ENCODE peak calls at places on chromosomes 4 and X, in five cellular contexts. One of them, this sample, is unnamed.

GRCh38 chrX:25295466-25295865 is 279.7 kb upstream of the ARX start:
- DNase-seq in NCI-H1694: no peak
- DNase-seq in HS-5: no peak
- DNase-seq in NCI-H1092 treated with DMSO at 0.1 percent for 48 hours: no peak
- DNase-seq in putamen: no peak
- DNase-seq in this sample: no peak

GRCh38 chrX:152028611-152029010 is 54.1 kb upstream of the GABRE start:
- DNase-seq in HS-5: no peak
- DNase-seq in NCI-H1092 treated with DMSO at 0.1 percent for 48 hours: no peak
- DNase-seq in putamen: no peak
- DNase-seq in NCI-H1694: no peak
- DNase-seq in this sample: no peak

GRCh38 chrX:138877746-138878145 is 166.2 kb upstream of the FGF13 start:
- DNase-seq in NCI-H1092 treated with DMSO at 0.1 percent for 48 hours: no peak
- DNase-seq in putamen: no peak
- DNase-seq in HS-5: peak; percentile 33
- DNase-seq in NCI-H1694: no peak
- DNase-seq in this sample: no peak

GRCh38 chr4:139553751-139554670 is 2.0 kb downstream of the SETD7 start:
- DNase-seq in putamen: no peak
- DNase-seq in NCI-H1092 treated with DMSO at 0.1 percent for 48 hours: no peak
- DNase-seq in HS-5: no peak
- DNase-seq in NCI-H1694: no peak
- DNase-seq in this sample: no peak

GRCh38 chrX:25005382-25006185 is 10.2 kb downstream of the ARX start:
- DNase-seq in NCI-H1092 treated with DMSO at 0.1 percent for 48 hours: no peak
- DNase-seq in NCI-H1694: no peak
- DNase-seq in HS-5: no peak
- DNase-seq in putamen: no peak
- DNase-seq in this sample: no peak

GRCh38 chr4:156638925-156639605 is 332.5 kb downstream of the PDGFC start:
- DNase-seq in NCI-H1694: peak; percentile 19
- DNase-seq in putamen: no peak
- DNase-seq in NCI-H1092 treated with DMSO at 0.1 percent for 48 hours: no peak
- DNase-seq in HS-5: no peak
- DNase-seq in this sample: no peak

GRCh38 chr4:128863314-128864075 is 54.0 kb downstream of the JADE1 start:
- DNase-seq in NCI-H1092 treated with DMSO at 0.1 percent for 48 hours: peak; percentile 39
- DNase-seq in NCI-H1694: peak; percentile 28
- DNase-seq in HS-5: peak; percentile 32
- DNase-seq in putamen: peak; percentile 73
- DNase-seq in this sample: peak; percentile 46

GRCh38 chr4:1988327-1988724 is 20.4 kb downstream of the NELFA start:
- DNase-seq in NCI-H1694: no peak
- DNase-seq in NCI-H1092 treated with DMSO at 0.1 percent for 48 hours: no peak
- DNase-seq in HS-5: no peak
- DNase-seq in putamen: no peak
- DNase-seq in this sample: no peak

GRCh38 chrX:114472788-114473187 is 111.1 kb upstream of the HTR2C start:
- DNase-seq in NCI-H1092 treated with DMSO at 0.1 percent for 48 hours: no peak
- DNase-seq in HS-5: no peak
- DNase-seq in NCI-H1694: no peak
- DNase-seq in putamen: no peak
- DNase-seq in this sample: no peak

GRCh38 chrX:103640401-103641155 is 11.8 kb downstream of the TCEAL1 start:
- DNase-seq in NCI-H1092 treated with DMSO at 0.1 percent for 48 hours: no peak
- DNase-seq in putamen: no peak
- DNase-seq in HS-5: no peak
- DNase-seq in NCI-H1694: no peak
- DNase-seq in this sample: no peak

GRCh38 chr4:5858020-5858769 is 34.7 kb downstream of the CRMP1 start:
- DNase-seq in NCI-H1092 treated with DMSO at 0.1 percent for 48 hours: no peak
- DNase-seq in NCI-H1694: no peak
- DNase-seq in HS-5: no peak
- DNase-seq in putamen: no peak
- DNase-seq in this sample: no peak

GRCh38 chr4:5816851-5817375 is 76.0 kb downstream of the CRMP1 start:
- DNase-seq in NCI-H1694: no peak
- DNase-seq in NCI-H1092 treated with DMSO at 0.1 percent for 48 hours: no peak
- DNase-seq in HS-5: no peak
- DNase-seq in putamen: no peak
- DNase-seq in this sample: no peak

GRCh38 chrX:153861733-153862300 is 24.2 kb downstream of the L1CAM start:
- DNase-seq in HS-5: no peak
- DNase-seq in NCI-H1092 treated with DMSO at 0.1 percent for 48 hours: no peak
- DNase-seq in NCI-H1694: peak; percentile 59
- DNase-seq in putamen: no peak
- DNase-seq in this sample: no peak

GRCh38 chr4:80035336-80035735 is 37.7 kb downstream of the ANTXR2 start:
- DNase-seq in NCI-H1694: no peak
- DNase-seq in NCI-H1092 treated with DMSO at 0.1 percent for 48 hours: no peak
- DNase-seq in HS-5: no peak
- DNase-seq in putamen: no peak
- DNase-seq in this sample: no peak

GRCh38 chr4:90057091-90057490 is 70.1 kb upstream of the CCSER1 start:
- DNase-seq in putamen: no peak
- DNase-seq in HS-5: no peak
- DNase-seq in NCI-H1092 treated with DMSO at 0.1 percent for 48 hours: no peak
- DNase-seq in NCI-H1694: no peak
- DNase-seq in this sample: no peak

GRCh38 chrX:94123062-94123461 is 449.1 kb downstream of the FAM133A start:
- DNase-seq in putamen: no peak
- DNase-seq in NCI-H1092 treated with DMSO at 0.1 percent for 48 hours: no peak
- DNase-seq in NCI-H1694: no peak
- DNase-seq in HS-5: no peak
- DNase-seq in this sample: no peak

GRCh38 chr4:10982305-10982704 is 297.7 kb upstream of the CLNK start:
- DNase-seq in NCI-H1092 treated with DMSO at 0.1 percent for 48 hours: no peak
- DNase-seq in NCI-H1694: no peak
- DNase-seq in HS-5: no peak
- DNase-seq in putamen: no peak
- DNase-seq in this sample: no peak

GRCh38 chrX:1462596-1463251 is 10.0 kb upstream of the ASMTL start:
- DNase-seq in putamen: no peak
- DNase-seq in NCI-H1694: no peak
- DNase-seq in NCI-H1092 treated with DMSO at 0.1 percent for 48 hours: no peak
- DNase-seq in HS-5: no peak
- DNase-seq in this sample: no peak

GRCh38 chr4:26175016-26175786 is 145.6 kb upstream of the RBPJ start:
- DNase-seq in NCI-H1694: no peak
- DNase-seq in putamen: no peak
- DNase-seq in HS-5: no peak
- DNase-seq in NCI-H1092 treated with DMSO at 0.1 percent for 48 hours: no peak
- DNase-seq in this sample: no peak

GRCh38 chr4:77089880-77090279 is 14.1 kb upstream of the CCNI start:
- DNase-seq in NCI-H1092 treated with DMSO at 0.1 percent for 48 hours: no peak
- DNase-seq in HS-5: no peak
- DNase-seq in NCI-H1694: no peak
- DNase-seq in putamen: no peak
- DNase-seq in this sample: no peak

GRCh38 chrX:132883358-132883908 is 75.0 kb downstream of the HS6ST2 start:
- DNase-seq in NCI-H1092 treated with DMSO at 0.1 percent for 48 hours: no peak
- DNase-seq in HS-5: no peak
- DNase-seq in NCI-H1694: no peak
- DNase-seq in putamen: no peak
- DNase-seq in this sample: no peak

GRCh38 chrX:24294619-24295018 is 19.2 kb downstream of the SUPT20HL2 start:
- DNase-seq in NCI-H1092 treated with DMSO at 0.1 percent for 48 hours: peak; percentile 29
- DNase-seq in putamen: no peak
- DNase-seq in HS-5: no peak
- DNase-seq in NCI-H1694: no peak
- DNase-seq in this sample: no peak

GRCh38 chr4:78057135-78057599 is at the start of gene FRAS1:
- DNase-seq in NCI-H1092 treated with DMSO at 0.1 percent for 48 hours: peak; percentile 91
- DNase-seq in putamen: peak; percentile 42
- DNase-seq in NCI-H1694: peak; percentile 76
- DNase-seq in HS-5: no peak
- DNase-seq in this sample: peak; percentile 42

GRCh38 chrX:1012678-1013300 is 199.7 kb downstream of the CRLF2 start:
- DNase-seq in putamen: no peak
- DNase-seq in HS-5: no peak
- DNase-seq in NCI-H1092 treated with DMSO at 0.1 percent for 48 hours: no peak
- DNase-seq in NCI-H1694: no peak
- DNase-seq in this sample: no peak

GRCh38 chr4:48445704-48446103 is 37.4 kb upstream of the SLC10A4 start:
- DNase-seq in NCI-H1694: no peak
- DNase-seq in NCI-H1092 treated with DMSO at 0.1 percent for 48 hours: peak; percentile 23
- DNase-seq in HS-5: no peak
- DNase-seq in putamen: peak; percentile 6
- DNase-seq in this sample: no peak

GRCh38 chr4:170400346-170400745 is 310.6 kb upstream of the AADAT start:
- DNase-seq in HS-5: no peak
- DNase-seq in putamen: no peak
- DNase-seq in NCI-H1092 treated with DMSO at 0.1 percent for 48 hours: no peak
- DNase-seq in NCI-H1694: no peak
- DNase-seq in this sample: no peak

GRCh38 chr4:45467157-45467556 is 656.7 kb downstream of the GABRG1 start:
- DNase-seq in NCI-H1092 treated with DMSO at 0.1 percent for 48 hours: no peak
- DNase-seq in NCI-H1694: no peak
- DNase-seq in HS-5: no peak
- DNase-seq in putamen: no peak
- DNase-seq in this sample: no peak

GRCh38 chr4:8775121-8775520 is 96.5 kb downstream of the HMX1 start:
- DNase-seq in putamen: no peak
- DNase-seq in HS-5: no peak
- DNase-seq in NCI-H1092 treated with DMSO at 0.1 percent for 48 hours: no peak
- DNase-seq in NCI-H1694: no peak
- DNase-seq in this sample: no peak

GRCh38 chrX:131083510-131084142 is 25.5 kb downstream of the ARHGAP36 start:
- DNase-seq in putamen: no peak
- DNase-seq in HS-5: no peak
- DNase-seq in NCI-H1092 treated with DMSO at 0.1 percent for 48 hours: no peak
- DNase-seq in NCI-H1694: no peak
- DNase-seq in this sample: no peak

GRCh38 chrX:18828832-18829404 is 121.5 kb downstream of the PPEF1 start:
- DNase-seq in NCI-H1694: no peak
- DNase-seq in NCI-H1092 treated with DMSO at 0.1 percent for 48 hours: no peak
- DNase-seq in HS-5: no peak
- DNase-seq in putamen: no peak
- DNase-seq in this sample: no peak

GRCh38 chrX:129980540-129981206 is 1.8 kb upstream of the BCORL1 start:
- DNase-seq in NCI-H1694: no peak
- DNase-seq in HS-5: no peak
- DNase-seq in NCI-H1092 treated with DMSO at 0.1 percent for 48 hours: no peak
- DNase-seq in putamen: no peak
- DNase-seq in this sample: no peak